ENCODE peak calls at places on chromosome 5, in four cellular contexts. P is K562, W is HCT116, N is HepG2. X is an unnamed sample.

GRCh38 chr5:87029951-87030350 is 237.7 kb upstream of the RASA1 start:
- DNase-seq in P (no peak), W (no peak), N (no peak), X (no peak)

GRCh38 chr5:117623042-117623815 is 1048.6 kb upstream of the SEMA6A start:
- DNase-seq in P (no peak), W (no peak), N (no peak), X (no peak)

GRCh38 chr5:172280937-172281336 is 2.6 kb downstream of the UBTD2 start:
- DNase-seq in P (no peak), W (no peak), N (no peak), X (no peak)

GRCh38 chr5:149838881-149839739 is 105.5 kb downstream of the PDE6A start:
- DNase-seq in P (no peak), W (peak), N (no peak), X (no peak)

GRCh38 chr5:68834486-68834885 is 259.3 kb upstream of the SLC30A5 start:
- DNase-seq in P (no peak), W (no peak), N (no peak), X (no peak)

GRCh38 chr5:100900142-100900795 is 2.8 kb downstream of the ST8SIA4 start:
- DNase-seq in P (no peak), W (no peak), N (no peak), X (no peak)

GRCh38 chr5:12354686-12355085 is 450.4 kb upstream of the CTNND2 start:
- DNase-seq in P (no peak), W (no peak), N (no peak), X (no peak)

GRCh38 chr5:362189-362588 is 40.7 kb downstream of the AHRR start:
- DNase-seq in P (no peak), W (no peak), N (no peak), X (no peak)

GRCh38 chr5:82623094-82623514 is 344.9 kb upstream of the RPS23 start:
- DNase-seq in P (no peak), W (no peak), N (peak), X (no peak)

GRCh38 chr5:14773588-14773987 is 98.0 kb downstream of the ANKH start:
- DNase-seq in P (no peak), W (no peak), N (peak), X (no peak)

GRCh38 chr5:179306191-179307005 is 38.9 kb downstream of the ADAMTS2 start:
- DNase-seq in P (no peak), W (no peak), N (no peak), X (no peak)

GRCh38 chr5:162068412-162068811 is 839 bp downstream of the GABRG2 start:
- DNase-seq in P (no peak), W (no peak), N (peak), X (peak)

GRCh38 chr5:77251921-77252320 is 41.4 kb downstream of the PDE8B start:
- DNase-seq in P (no peak), W (no peak), N (no peak), X (no peak)

GRCh38 chr5:65742565-65743231 is 20.7 kb downstream of the NLN start:
- DNase-seq in P (peak), W (peak), N (peak), X (peak)

GRCh38 chr5:61866930-61867329 is 439.1 kb upstream of the KIF2A start:
- DNase-seq in P (peak), W (peak), N (no peak), X (no peak)

GRCh38 chr5:59486508-59486907 is 407.0 kb downstream of the PDE4D start:
- DNase-seq in P (no peak), W (no peak), N (no peak), X (no peak)

GRCh38 chr5:372556-372910 is 51.0 kb downstream of the AHRR start:
- DNase-seq in P (no peak), W (no peak), N (no peak), X (peak)

GRCh38 chr5:73274870-73275756 is 102.1 kb downstream of the TMEM174 start:
- DNase-seq in P (no peak), W (no peak), N (no peak), X (no peak)

GRCh38 chr5:96146675-96147074 is 185.0 kb upstream of the ELL2 start:
- DNase-seq in P (peak), W (peak), N (no peak), X (no peak)
- TF ChIP-seq ELF1 in P (no peak), W (no peak), N (no peak), X (no peak)

GRCh38 chr5:71932649-71933338 is 174.5 kb upstream of the MAP1B start:
- DNase-seq in P (peak), W (peak), N (peak), X (no peak)
- TF ChIP-seq ELF1 in P (no peak), W (no peak), N (peak), X (peak)

DNA sequence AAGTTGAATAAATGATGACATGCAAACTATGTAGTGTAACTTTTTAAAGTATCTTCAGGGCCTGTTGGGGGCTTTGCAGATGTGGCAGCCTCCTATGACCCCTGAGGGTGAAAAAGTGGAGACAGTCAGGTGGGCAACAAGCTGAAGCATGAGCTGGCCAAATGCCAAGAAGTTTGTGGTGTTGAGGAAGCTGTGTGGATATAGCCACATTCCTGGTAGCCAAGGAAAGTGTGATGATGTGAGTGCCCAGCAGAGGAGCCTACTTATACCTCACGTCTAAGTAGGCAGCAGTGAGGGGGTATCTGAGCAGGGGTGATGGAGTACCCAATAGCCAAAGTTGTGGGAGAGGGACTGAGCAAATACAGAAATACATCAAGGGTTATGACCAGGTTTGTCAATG is 621.2 kb upstream of the CDH6 start:
- DNase-seq in P (no peak), W (no peak), N (peak), X (no peak)
- TF ChIP-seq ELF1 in P (no peak), W (no peak), N (no peak), X (no peak)

DNA sequence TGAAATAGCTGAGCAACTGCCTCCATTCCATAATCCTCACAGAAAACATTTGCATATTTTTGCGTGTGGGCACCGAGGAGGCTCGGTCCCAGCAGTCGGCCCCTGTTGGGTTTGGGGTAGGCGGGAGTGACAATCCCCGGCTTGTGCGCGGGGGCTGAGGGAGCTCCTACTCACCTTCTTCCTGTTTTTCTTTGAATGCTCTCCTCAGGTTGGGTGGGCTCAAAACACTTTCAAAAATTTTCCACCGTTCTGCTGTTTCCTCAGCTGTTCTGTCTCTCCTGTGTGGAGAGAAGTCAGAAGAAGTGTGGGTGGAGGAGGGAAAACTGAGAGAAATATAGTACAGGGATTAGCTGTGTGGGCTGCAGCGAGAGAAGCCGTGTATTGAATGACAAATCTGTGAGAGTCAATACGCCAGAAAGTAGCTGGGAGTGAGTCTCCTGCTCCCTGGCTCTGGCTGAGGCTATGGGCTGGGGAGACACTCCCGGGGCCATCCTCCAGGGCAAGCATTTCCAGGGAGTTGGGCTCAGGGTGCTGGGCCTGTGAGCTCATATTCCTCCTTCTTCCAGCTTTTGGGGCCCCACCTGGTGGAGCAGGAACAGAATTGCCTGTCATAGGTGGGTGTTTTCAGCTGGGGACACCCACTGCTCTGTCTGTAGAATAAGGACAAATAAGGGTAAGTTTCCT is 84.7 kb downstream of the CMYA5 start:
- DNase-seq in P (peak), W (peak), N (peak), X (peak)
- TF ChIP-seq ELF1 in P (no peak), W (no peak), N (no peak), X (no peak)

DNA sequence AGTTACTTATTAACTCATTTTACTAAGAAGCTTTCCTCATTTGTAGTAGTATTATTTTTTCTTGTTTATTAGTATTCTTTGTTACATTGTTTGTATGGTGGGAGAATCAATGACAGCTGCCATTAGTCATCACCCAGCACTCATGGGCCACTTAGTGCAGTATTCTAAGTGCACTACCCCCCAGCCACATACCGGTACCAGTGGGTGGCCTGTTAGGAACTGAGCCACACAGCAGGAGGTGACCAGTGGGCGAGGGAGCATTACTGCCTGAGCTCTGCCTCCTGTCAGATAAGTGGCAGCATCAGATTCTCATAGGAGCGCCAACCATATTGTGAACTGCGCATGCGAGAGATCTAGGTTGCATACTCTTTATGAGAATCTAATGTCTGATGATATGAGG is 24.2 kb upstream of the CAMLG start:
- DNase-seq in P (no peak), W (no peak), N (no peak), X (no peak)
- TF ChIP-seq ELF1 in P (no peak), W (no peak), N (no peak), X (no peak)

GRCh38 chr5:132363431-132364112 is 5.9 kb upstream of the SLC22A5 start:
- DNase-seq in P (peak), W (peak), N (no peak), X (no peak)

GRCh38 chr5:132365213-132365612 is 4.3 kb upstream of the SLC22A5 start:
- DNase-seq in P (peak), W (peak), N (peak), X (no peak)

GRCh38 chr5:132358760-132359159 is 10.8 kb upstream of the SLC22A5 start:
- DNase-seq in P (no peak), W (no peak), N (no peak), X (no peak)

GRCh38 chr5:132364319-132364718 is 5.2 kb upstream of the SLC22A5 start:
- DNase-seq in P (no peak), W (no peak), N (no peak), X (no peak)

GRCh38 chr5:132362086-132362485 is 7.4 kb upstream of the SLC22A5 start:
- DNase-seq in P (no peak), W (no peak), N (no peak), X (no peak)
- TF ChIP-seq ELF1 in P (no peak), W (no peak), N (no peak), X (no peak)

GRCh38 chr5:147240266-147240985 is 5.6 kb downstream of the STK32A start:
- DNase-seq in P (no peak), W (no peak), N (no peak), X (no peak)
- TF ChIP-seq ELF1 in P (no peak), W (no peak), N (no peak), X (no peak)

GRCh38 chr5:140882591-140882899 is 621 bp downstream of the PCDHA13 start:
- DNase-seq in P (no peak), W (peak), N (no peak), X (peak)
- TF ChIP-seq ELF1 in P (no peak), W (no peak), N (no peak), X (no peak)

GRCh38 chr5:36438765-36439501 is 137.2 kb upstream of the RANBP3L start:
- DNase-seq in P (no peak), W (no peak), N (no peak), X (no peak)
- TF ChIP-seq ELF1 in P (no peak), W (no peak), N (no peak), X (no peak)